ENCODE peak calls at places on chromosome 11, in eight cellular contexts. One of them, this sample, is unnamed.
A peak's percentile ranks its signal among the peaks of the same experiment; 100 is the strongest.

GRCh38 chr11:20078846-20079245 is 81.4 kb downstream of the DBX1 start:
- DNase-seq in gastrocnemius medialis: no peak
- DNase-seq in tibial nerve: no peak
- DNase-seq in Peyer's patch: no peak
- DNase-seq in H1: no peak
- DNase-seq in ovary: no peak
- DNase-seq in endothelial cell of umbilical vein: no peak
- DNase-seq in HCT116: no peak
- DNase-seq in this sample: no peak

GRCh38 chr11:14029971-14030531 is 67.5 kb downstream of the SPON1 start:
- DNase-seq in gastrocnemius medialis: peak; percentile 15
- DNase-seq in tibial nerve: peak; percentile 13
- DNase-seq in Peyer's patch: peak; percentile 18
- DNase-seq in H1: no peak
- DNase-seq in ovary: peak; percentile 88
- DNase-seq in endothelial cell of umbilical vein: no peak
- DNase-seq in HCT116: no peak
- DNase-seq in this sample: peak; percentile 45

GRCh38 chr11:35045219-35045819 is 93.7 kb upstream of the CD44 start:
- DNase-seq in gastrocnemius medialis: no peak
- DNase-seq in tibial nerve: no peak
- DNase-seq in Peyer's patch: peak; percentile 72
- DNase-seq in H1: no peak
- DNase-seq in ovary: no peak
- DNase-seq in endothelial cell of umbilical vein: no peak
- DNase-seq in HCT116: no peak
- DNase-seq in this sample: no peak

GRCh38 chr11:10377182-10377581 is 72.3 kb downstream of the ADM start:
- DNase-seq in gastrocnemius medialis: no peak
- DNase-seq in tibial nerve: no peak
- DNase-seq in Peyer's patch: no peak
- DNase-seq in H1: no peak
- DNase-seq in ovary: no peak
- DNase-seq in endothelial cell of umbilical vein: peak; percentile 46
- DNase-seq in HCT116: no peak
- DNase-seq in this sample: no peak

GRCh38 chr11:45967506-45967905 is 45.0 kb downstream of the LARGE2 start:
- DNase-seq in gastrocnemius medialis: no peak
- DNase-seq in tibial nerve: no peak
- DNase-seq in Peyer's patch: no peak
- DNase-seq in H1: no peak
- DNase-seq in ovary: no peak
- DNase-seq in endothelial cell of umbilical vein: no peak
- DNase-seq in HCT116: no peak
- DNase-seq in this sample: no peak

GRCh38 chr11:12009617-12010321 is 1.3 kb upstream of the DKK3 start:
- DNase-seq in gastrocnemius medialis: no peak
- DNase-seq in tibial nerve: no peak
- DNase-seq in Peyer's patch: no peak
- DNase-seq in H1: no peak
- DNase-seq in ovary: no peak
- DNase-seq in endothelial cell of umbilical vein: no peak
- DNase-seq in HCT116: no peak
- DNase-seq in this sample: no peak

GRCh38 chr11:20022363-20023081 is 137.8 kb downstream of the DBX1 start:
- DNase-seq in gastrocnemius medialis: no peak
- DNase-seq in tibial nerve: no peak
- DNase-seq in Peyer's patch: no peak
- DNase-seq in H1: no peak
- DNase-seq in ovary: peak; percentile 37
- DNase-seq in endothelial cell of umbilical vein: peak; percentile 90
- DNase-seq in HCT116: no peak
- DNase-seq in this sample: no peak

GRCh38 chr11:103097279-103097678 is 5.3 kb upstream of the DCUN1D5 start:
- DNase-seq in gastrocnemius medialis: no peak
- DNase-seq in tibial nerve: no peak
- DNase-seq in Peyer's patch: no peak
- DNase-seq in H1: no peak
- DNase-seq in ovary: no peak
- DNase-seq in endothelial cell of umbilical vein: no peak
- DNase-seq in HCT116: no peak
- DNase-seq in this sample: no peak

GRCh38 chr11:40227730-40228129 is 1231.7 kb downstream of the LRRC4C start:
- DNase-seq in gastrocnemius medialis: no peak
- DNase-seq in tibial nerve: no peak
- DNase-seq in Peyer's patch: no peak
- DNase-seq in H1: no peak
- DNase-seq in ovary: no peak
- DNase-seq in endothelial cell of umbilical vein: no peak
- DNase-seq in HCT116: no peak
- DNase-seq in this sample: no peak

GRCh38 chr11:19985106-19985505 is 175.2 kb downstream of the DBX1 start:
- DNase-seq in gastrocnemius medialis: no peak
- DNase-seq in tibial nerve: no peak
- DNase-seq in Peyer's patch: no peak
- DNase-seq in H1: no peak
- DNase-seq in ovary: no peak
- DNase-seq in endothelial cell of umbilical vein: no peak
- DNase-seq in HCT116: no peak
- DNase-seq in this sample: no peak

GRCh38 chr11:126917531-126918204 is 82.9 kb downstream of the KIRREL3 start:
- DNase-seq in gastrocnemius medialis: no peak
- DNase-seq in tibial nerve: no peak
- DNase-seq in Peyer's patch: no peak
- DNase-seq in H1: no peak
- DNase-seq in ovary: no peak
- DNase-seq in endothelial cell of umbilical vein: no peak
- DNase-seq in HCT116: no peak
- DNase-seq in this sample: no peak

GRCh38 chr11:19995131-19995530 is 165.1 kb downstream of the DBX1 start:
- DNase-seq in gastrocnemius medialis: peak; percentile 67
- DNase-seq in tibial nerve: no peak
- DNase-seq in Peyer's patch: no peak
- DNase-seq in H1: no peak
- DNase-seq in ovary: no peak
- DNase-seq in endothelial cell of umbilical vein: peak; percentile 39
- DNase-seq in HCT116: peak; percentile 21
- DNase-seq in this sample: no peak

GRCh38 chr11:13862845-13863392 is 99.6 kb upstream of the SPON1 start:
- DNase-seq in gastrocnemius medialis: no peak
- DNase-seq in tibial nerve: no peak
- DNase-seq in Peyer's patch: no peak
- DNase-seq in H1: no peak
- DNase-seq in ovary: no peak
- DNase-seq in endothelial cell of umbilical vein: no peak
- DNase-seq in HCT116: no peak
- DNase-seq in this sample: no peak

GRCh38 chr11:46278387-46279173 is 1.1 kb downstream of the CREB3L1 start:
- DNase-seq in gastrocnemius medialis: no peak
- DNase-seq in tibial nerve: no peak
- DNase-seq in Peyer's patch: no peak
- DNase-seq in H1: no peak
- DNase-seq in ovary: peak; percentile 78
- DNase-seq in endothelial cell of umbilical vein: no peak
- DNase-seq in HCT116: no peak
- DNase-seq in this sample: peak; percentile 73

DNA sequence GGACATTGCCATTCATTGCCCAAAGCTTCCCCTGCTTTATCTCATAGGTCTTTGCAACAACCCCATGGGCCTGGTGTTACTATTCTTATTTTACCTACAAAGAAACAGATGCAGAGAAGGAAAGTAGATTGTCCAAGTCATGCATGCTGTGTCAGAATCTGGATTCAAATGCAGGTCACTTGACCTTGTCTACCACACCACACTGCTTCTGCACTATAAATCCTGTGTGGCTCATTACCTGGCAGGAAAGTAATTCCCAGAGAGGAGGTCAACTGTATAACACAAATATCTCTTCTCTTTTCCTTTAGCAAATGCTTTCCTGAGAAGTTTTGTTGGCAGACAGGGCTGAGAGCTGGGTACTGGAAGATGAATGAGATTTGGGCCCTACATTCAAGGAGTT is 18.5 kb downstream of the PLEKHB1 start:
- DNase-seq in gastrocnemius medialis: no peak
- DNase-seq in tibial nerve: no peak
- DNase-seq in Peyer's patch: no peak
- DNase-seq in H1: no peak
- DNase-seq in ovary: no peak
- DNase-seq in endothelial cell of umbilical vein: no peak
- DNase-seq in HCT116: no peak
- DNase-seq in this sample: no peak
- H3K4me3 ChIP-seq in gastrocnemius medialis: no peak overlapping the region
- H3K4me3 ChIP-seq in tibial nerve: no peak overlapping the region
- H3K4me3 ChIP-seq in Peyer's patch: no peak overlapping the region
- H3K4me3 ChIP-seq in H1: no peak overlapping the region
- H3K4me3 ChIP-seq in ovary: no peak overlapping the region
- H3K4me3 ChIP-seq in endothelial cell of umbilical vein: no peak overlapping the region
- H3K4me3 ChIP-seq in HCT116: no peak overlapping the region
- H3K4me3 ChIP-seq in this sample: no peak overlapping the region

DNA sequence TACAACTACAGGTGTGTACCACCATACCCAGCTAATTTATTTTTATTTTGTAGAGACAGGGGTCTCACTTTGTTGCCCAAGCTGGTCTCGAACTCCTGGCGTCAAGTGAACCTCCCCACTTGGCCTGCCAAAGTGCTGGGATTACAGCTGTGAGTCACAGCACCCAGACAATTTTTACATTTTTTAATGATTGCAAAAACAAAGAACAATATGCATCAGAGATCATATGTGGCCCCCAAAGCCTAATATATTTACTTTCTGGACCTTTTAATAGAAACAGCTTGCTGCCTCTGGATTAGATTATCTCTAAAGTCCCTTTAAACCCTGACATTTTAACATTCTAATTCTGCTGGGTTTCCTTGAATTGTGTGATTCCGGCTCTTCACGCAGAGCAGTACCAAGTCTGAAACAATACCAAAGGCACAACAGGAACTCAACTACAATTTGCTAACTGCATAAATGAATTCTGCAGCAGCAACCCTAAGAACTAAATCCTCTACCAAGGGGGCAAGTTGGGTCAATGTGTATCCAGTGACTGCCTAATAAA is 25.0 kb downstream of the RAB30 start:
- DNase-seq in gastrocnemius medialis: no peak
- DNase-seq in tibial nerve: no peak
- DNase-seq in Peyer's patch: no peak
- DNase-seq in H1: no peak
- DNase-seq in ovary: no peak
- DNase-seq in endothelial cell of umbilical vein: peak; percentile 82
- DNase-seq in HCT116: no peak
- DNase-seq in this sample: no peak
- H3K27ac ChIP-seq in gastrocnemius medialis: peak overlapping the region; percentile 48
- H3K27ac ChIP-seq in tibial nerve: peak overlapping the region; percentile 67
- H3K27ac ChIP-seq in Peyer's patch: no peak overlapping the region
- H3K27ac ChIP-seq in H1: no peak overlapping the region
- H3K27ac ChIP-seq in ovary: no peak overlapping the region
- H3K27ac ChIP-seq in endothelial cell of umbilical vein: peak overlapping the region; percentile 5
- H3K27ac ChIP-seq in HCT116: no peak overlapping the region
- H3K27ac ChIP-seq in this sample: peak overlapping the region; percentile 45

DNA sequence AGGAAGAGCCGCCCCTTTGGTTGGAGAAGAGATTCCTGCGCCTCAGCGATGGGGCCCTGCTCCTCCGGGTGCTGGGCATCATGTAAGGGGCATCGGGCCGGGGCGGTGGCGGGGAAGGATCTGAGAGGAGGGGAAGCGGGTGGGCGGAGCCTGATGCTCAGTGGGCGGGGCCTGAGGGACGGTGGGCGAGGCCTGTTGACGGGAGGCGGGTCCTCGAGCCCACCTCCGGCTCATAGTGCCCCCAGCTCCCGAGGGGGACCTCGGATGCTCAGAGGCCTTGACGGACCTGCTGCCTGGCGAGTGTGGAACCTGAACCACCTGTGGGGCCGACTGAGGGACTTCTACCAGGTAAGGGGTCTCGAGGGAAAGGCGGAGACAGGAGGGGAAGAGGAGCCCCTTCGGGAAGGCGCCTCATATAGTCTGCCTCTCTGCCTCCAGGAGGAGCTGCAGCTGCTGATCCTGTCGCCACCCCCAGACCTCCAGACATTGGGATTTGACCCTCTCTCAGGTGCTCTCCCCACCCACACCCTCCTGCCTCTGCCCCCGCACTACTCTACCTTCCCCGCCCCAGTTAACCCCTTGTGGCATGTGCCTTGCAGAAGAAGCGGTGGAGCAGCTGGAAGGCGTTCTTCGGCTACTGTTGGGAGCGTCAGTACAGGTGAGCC is 799 bp downstream of the CCDC88B start:
- DNase-seq in gastrocnemius medialis: no peak
- DNase-seq in tibial nerve: no peak
- DNase-seq in Peyer's patch: peak; percentile 90
- DNase-seq in H1: no peak
- DNase-seq in ovary: peak; percentile 75
- DNase-seq in endothelial cell of umbilical vein: peak; percentile 28
- DNase-seq in HCT116: no peak
- DNase-seq in this sample: no peak
- TF ChIP-seq POLR2A in gastrocnemius medialis: no peak
- TF ChIP-seq POLR2A in tibial nerve: no peak
- TF ChIP-seq POLR2A in Peyer's patch: no peak
- TF ChIP-seq POLR2A in H1: no peak
- TF ChIP-seq POLR2A in ovary: no peak
- TF ChIP-seq POLR2A in endothelial cell of umbilical vein: no peak
- TF ChIP-seq POLR2A in HCT116: no peak
- TF ChIP-seq POLR2A in this sample: no peak

DNA sequence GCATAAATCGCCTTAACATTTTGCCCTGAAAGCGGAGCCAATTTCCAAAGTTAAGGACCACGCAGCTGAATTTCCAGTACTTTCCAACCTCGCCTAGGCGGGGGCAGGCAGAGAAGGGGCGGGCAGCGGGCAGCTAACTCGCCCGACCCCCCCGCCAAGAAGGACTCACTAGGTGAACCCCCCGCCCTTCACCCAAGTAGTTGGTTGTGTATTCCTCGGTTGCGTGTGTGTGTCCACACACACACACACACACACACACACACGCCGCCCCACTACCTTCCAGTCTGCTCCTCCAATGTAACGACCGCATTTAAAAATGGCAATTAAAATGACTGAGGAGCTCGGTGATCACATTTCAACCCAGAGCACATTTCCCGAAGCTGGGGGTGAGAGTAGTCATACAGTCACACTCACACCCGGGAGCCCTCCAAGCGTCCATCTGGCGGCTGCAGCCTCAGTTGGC is 1.4 kb downstream of the TENM4 start:
- DNase-seq in gastrocnemius medialis: no peak
- DNase-seq in tibial nerve: no peak
- DNase-seq in Peyer's patch: no peak
- DNase-seq in H1: no peak
- DNase-seq in ovary: peak; percentile 63
- DNase-seq in endothelial cell of umbilical vein: no peak
- DNase-seq in HCT116: no peak
- DNase-seq in this sample: peak; percentile 32
- H3K4me3 ChIP-seq in gastrocnemius medialis: peak overlapping the region; percentile 56
- H3K4me3 ChIP-seq in tibial nerve: peak overlapping the region; percentile 59
- H3K4me3 ChIP-seq in Peyer's patch: peak overlapping the region; percentile 57
- H3K4me3 ChIP-seq in H1: peak overlapping the region; percentile 80
- H3K4me3 ChIP-seq in ovary: peak overlapping the region; percentile 63
- H3K4me3 ChIP-seq in endothelial cell of umbilical vein: no peak overlapping the region
- H3K4me3 ChIP-seq in HCT116: no peak overlapping the region
- H3K4me3 ChIP-seq in this sample: no peak overlapping the region